ENCODE peak calls at places on chromosome 22, in ten cellular contexts. D is ovary, U is HCEC 1CT, Q is skeletal muscle cell, H is H9, X is ACHN, L is NT2/D1, Y is heart left ventricle, M is tibial artery, I is mesendoderm. V is an unnamed sample.

GRCh38 chr22:23478175-23478574 is 101.9 kb downstream of the IGLL1 start:
- DNase-seq in U (no peak), X (peak), L (no peak), Y (no peak), I (no peak), D (no peak), Q (no peak), H (no peak), M (no peak), V (no peak)

GRCh38 chr22:19805821-19806212 is 45.2 kb downstream of the TBX1 start:
- DNase-seq in Y (peak), X (no peak), I (no peak), U (no peak), L (no peak), H (peak), D (peak), Q (no peak), M (peak), V (no peak)

GRCh38 chr22:43014062-43014875 is 680 bp downstream of the PACSIN2 start:
- DNase-seq in H (peak), M (no peak), U (peak), D (peak), X (peak), Y (peak), L (peak), Q (no peak), I (peak), V (peak)

GRCh38 chr22:22380098-22381030 is 128.2 kb downstream of the ZNF280B start:
- DNase-seq in U (no peak), I (peak), M (no peak), H (peak), Y (no peak), D (no peak), Q (no peak), X (peak), L (no peak), V (no peak)

GRCh38 chr22:23774114-23774921 is 1.7 kb downstream of the MMP11 start:
- DNase-seq in X (no peak), M (no peak), I (no peak), Y (no peak), Q (no peak), D (no peak), U (no peak), H (no peak), L (no peak), V (no peak)

GRCh38 chr22:35961480-35961902 is 67.1 kb downstream of the RBFOX2 start:
- DNase-seq in Q (peak), D (peak), H (peak), U (peak), L (peak), M (peak), X (peak), Y (no peak), I (peak), V (no peak)

GRCh38 chr22:46547179-46547882 is 9.9 kb upstream of the CELSR1 start:
- DNase-seq in L (no peak), M (no peak), U (peak), I (no peak), D (no peak), X (peak), Y (no peak), Q (no peak), H (no peak), V (peak)

GRCh38 chr22:36232715-36233401 is 6.5 kb downstream of the APOL2 start:
- DNase-seq in M (no peak), Q (no peak), Y (no peak), I (no peak), U (no peak), X (no peak), D (no peak), H (no peak), L (no peak), V (peak)

GRCh38 chr22:25564979-25565677 is 653 bp downstream of the GRK3 start:
- DNase-seq in L (peak), M (peak), X (no peak), I (peak), Q (no peak), D (peak), U (no peak), H (peak), Y (peak), V (no peak)

GRCh38 chr22:21726650-21727049 is 8.9 kb downstream of the YPEL1 start:
- DNase-seq in I (peak), M (no peak), X (peak), Q (no peak), L (peak), D (no peak), Y (no peak), U (peak), H (peak), V (no peak)

GRCh38 chr22:29269230-29269604 is 1.1 kb downstream of the EWSR1 start:
- DNase-seq in H (no peak), U (no peak), D (peak), Q (no peak), X (no peak), M (no peak), Y (no peak), I (peak), L (no peak), V (no peak)

GRCh38 chr22:30969532-30970355 is 679 bp downstream of the TUG1 start:
- DNase-seq in I (peak), H (peak), D (no peak), M (peak), Q (peak), Y (no peak), X (peak), U (peak), L (no peak), V (peak)

GRCh38 chr22:21033895-21034294 is 1.5 kb upstream of the SLC7A4 start:
- DNase-seq in D (no peak), L (no peak), I (no peak), Q (no peak), H (no peak), U (no peak), Y (no peak), X (no peak), M (no peak), V (no peak)